ENCODE peak calls at places on chromosome 4, in seven cellular contexts. A is memory B cell, P is D341Med, J is fibroblast of villous mesenchyme, Y is amygdala, B is substantia nigra, W is spleen. X is an unnamed sample.

GRCh38 chr4:127967141-127967775 is 2.1 kb downstream of the ABHD18 start:
- DNase-seq in A (no peak), P (no peak), J (peak), Y (no peak), B (no peak), W (no peak), X (no peak)

GRCh38 chr4:86376850-86377249 is 17.0 kb upstream of the MAPK10 start:
- DNase-seq in A (no peak), P (peak), J (no peak), Y (no peak), B (no peak), W (no peak), X (no peak)

GRCh38 chr4:4881432-4881831 is 22.0 kb downstream of the MSX1 start:
- DNase-seq in A (no peak), P (no peak), J (no peak), Y (no peak), B (no peak), W (no peak), X (no peak)

GRCh38 chr4:73729534-73730165 is 10.7 kb upstream of the CXCL8 start:
- DNase-seq in A (no peak), P (peak), J (peak), Y (no peak), B (peak), W (no peak), X (peak)

GRCh38 chr4:104818579-104818978 is 323.9 kb upstream of the CXXC4 start:
- DNase-seq in A (no peak), P (no peak), J (no peak), Y (no peak), B (no peak), W (no peak), X (no peak)

GRCh38 chr4:23237771-23238170 is 545.0 kb downstream of the GBA3 start:
- DNase-seq in A (no peak), P (no peak), J (no peak), Y (no peak), B (no peak), W (no peak), X (no peak)

GRCh38 chr4:137545461-137545861 is 13.2 kb upstream of the PCDH18 start:
- DNase-seq in A (no peak), P (no peak), J (peak), Y (no peak), B (no peak), W (no peak), X (no peak)

GRCh38 chr4:109978704-109979103 is 66.0 kb downstream of the EGF start:
- DNase-seq in A (no peak), P (no peak), J (no peak), Y (no peak), B (no peak), W (no peak), X (peak)

GRCh38 chr4:105283501-105283900 is 136.8 kb downstream of the TET2 start:
- DNase-seq in A (no peak), P (no peak), J (no peak), Y (no peak), B (no peak), W (no peak), X (peak)